ENCODE peak calls at places on chromosomes 6 and 20, in eight cellular contexts. B, Z, W, M, T, O, D and L are unnamed samples.

GRCh38 chr6:167590193-167590592 is 236.5 kb upstream of the AFDN start:
- DNase-seq in Z (no peak), T (no peak), D (no peak), B (no peak), W (no peak), M (no peak), O (no peak), L (no peak)

GRCh38 chr6:41955412-41955811 is 13.8 kb upstream of the CCND3 start:
- DNase-seq in O (no peak), M (no peak), D (no peak), Z (no peak), T (no peak), B (no peak), W (no peak), L (no peak)

GRCh38 chr6:114638346-114638745 is 295.5 kb upstream of the HS3ST5 start:
- DNase-seq in T (no peak), M (no peak), O (no peak), Z (no peak), D (no peak), W (no peak), B (no peak), L (no peak)

GRCh38 chr20:58645277-58645968 is 5.7 kb upstream of the STX16 start:
- DNase-seq in D (no peak), B (no peak), Z (no peak), T (no peak), M (no peak), O (no peak), W (no peak), L (no peak)

GRCh38 chr6:167510648-167511047 is 185.8 kb downstream of the TTLL2 start:
- DNase-seq in B (no peak), Z (no peak), M (no peak), D (no peak), W (no peak), T (no peak), O (no peak), L (no peak)

GRCh38 chr6:74912234-74912633 is 293.6 kb downstream of the COL12A1 start:
- DNase-seq in D (no peak), Z (no peak), O (no peak), B (no peak), W (no peak), M (no peak), T (no peak), L (no peak)

GRCh38 chr6:149766156-149766768 is 16.7 kb downstream of the PCMT1 start:
- DNase-seq in B (no peak), Z (no peak), W (no peak), T (no peak), M (no peak), O (no peak), D (no peak), L (no peak)

GRCh38 chr6:140427842-140428241 is 1053.4 kb upstream of the CITED2 start:
- DNase-seq in Z (no peak), B (no peak), D (no peak), W (no peak), O (no peak), T (peak; percentile 18), M (peak; percentile 40), L (no peak)

GRCh38 chr6:155706806-155707205 is 251.2 kb upstream of the NOX3 start:
- DNase-seq in Z (no peak), O (no peak), D (no peak), W (no peak), T (no peak), B (no peak), M (no peak), L (no peak)

GRCh38 chr20:52552181-52552872 is 360.7 kb upstream of the ZFP64 start:
- DNase-seq in D (no peak), B (no peak), O (no peak), T (no peak), M (no peak), Z (no peak), W (no peak), L (no peak)